ENCODE peak calls at places on chromosomes 6 and 20, in five cellular contexts. One of them, this sample, is unnamed.

GRCh38 chr20:38050691-38051090 is 17.1 kb downstream of the RPRD1B start:
- DNase-seq in activated naive CD4-positive, alpha-beta T cell: no peak
- DNase-seq in WTC11: no peak
- DNase-seq in upper lobe of left lung: no peak
- DNase-seq in ELF-1: no peak
- DNase-seq in this sample: no peak

GRCh38 chr6:68777956-68778355 is 142.9 kb downstream of the ADGRB3 start:
- DNase-seq in activated naive CD4-positive, alpha-beta T cell: no peak
- DNase-seq in upper lobe of left lung: no peak
- DNase-seq in WTC11: no peak
- DNase-seq in ELF-1: no peak
- DNase-seq in this sample: peak

GRCh38 chr6:22929228-22929627 is 359.9 kb downstream of the HDGFL1 start:
- DNase-seq in ELF-1: no peak
- DNase-seq in upper lobe of left lung: no peak
- DNase-seq in activated naive CD4-positive, alpha-beta T cell: no peak
- DNase-seq in WTC11: no peak
- DNase-seq in this sample: peak

GRCh38 chr6:26324295-26324727 is 40.7 kb upstream of the BTN3A2 start:
- DNase-seq in WTC11: no peak
- DNase-seq in upper lobe of left lung: no peak
- DNase-seq in ELF-1: no peak
- DNase-seq in activated naive CD4-positive, alpha-beta T cell: no peak
- DNase-seq in this sample: no peak

GRCh38 chr6:165181951-165182414 is 127.4 kb downstream of the C6orf118 start:
- DNase-seq in upper lobe of left lung: no peak
- DNase-seq in activated naive CD4-positive, alpha-beta T cell: no peak
- DNase-seq in WTC11: no peak
- DNase-seq in ELF-1: no peak
- DNase-seq in this sample: no peak

GRCh38 chr6:53447869-53448268 is 97.0 kb downstream of the GCLC start:
- DNase-seq in ELF-1: no peak
- DNase-seq in upper lobe of left lung: no peak
- DNase-seq in activated naive CD4-positive, alpha-beta T cell: no peak
- DNase-seq in WTC11: no peak
- DNase-seq in this sample: peak

GRCh38 chr6:35960192-35960591 is 39.3 kb upstream of the SRPK1 start:
- DNase-seq in upper lobe of left lung: no peak
- DNase-seq in WTC11: no peak
- DNase-seq in activated naive CD4-positive, alpha-beta T cell: no peak
- DNase-seq in ELF-1: no peak
- DNase-seq in this sample: no peak

GRCh38 chr6:9428416-9429172 is 986.3 kb downstream of the TFAP2A start:
- DNase-seq in WTC11: no peak
- DNase-seq in upper lobe of left lung: no peak
- DNase-seq in ELF-1: no peak
- DNase-seq in activated naive CD4-positive, alpha-beta T cell: no peak
- DNase-seq in this sample: no peak

GRCh38 chr6:113719545-113719944 is 137.6 kb upstream of the MARCKS start:
- DNase-seq in WTC11: no peak
- DNase-seq in ELF-1: no peak
- DNase-seq in activated naive CD4-positive, alpha-beta T cell: no peak
- DNase-seq in upper lobe of left lung: no peak
- DNase-seq in this sample: no peak

This sample was measured in NCI-H69.